ENCODE peak calls at places on chromosomes 13 and 19, in five cellular contexts. C is CD4-positive, alpha-beta memory T cell; E is tibial nerve; R is CD4-positive, CD25-positive, alpha-beta regulatory T cell; K is PC-3. I is an unnamed sample. For H3K4me1, the result is how much of the 10 kb centered on the place peaks cover.

GRCh38 chr13:72983085-72983768 is 75.6 kb upstream of the KLF5 start:
- DNase-seq in C (no peak), E (no peak), R (no peak), K (no peak), I (no peak)

GRCh38 chr19:35315883-35316282 is 13.1 kb upstream of the CD22 start:
- DNase-seq in C (no peak), E (no peak), R (no peak), K (no peak), I (no peak)

GRCh38 chr19:16676101-16676798 is 15.3 kb downstream of the TMEM38A start:
- DNase-seq in C (no peak), E (no peak), R (no peak), K (no peak), I (no peak)

GRCh38 chr13:37492741-37493514 is 105.6 kb downstream of the POSTN start:
- DNase-seq in C (no peak), E (no peak), R (no peak), K (no peak), I (no peak)

GRCh38 chr19:19259741-19260140 is 13.4 kb downstream of the TM6SF2 start:
- DNase-seq in C (no peak), E (no peak), R (no peak), K (peak), I (no peak)

GRCh38 chr19:21569497-21569870 is 64.1 kb downstream of the ZNF429 start:
- DNase-seq in C (no peak), E (no peak), R (no peak), K (no peak), I (no peak)

GRCh38 chr19:49549045-49549444 is 21.2 kb downstream of the RCN3 start:
- DNase-seq in C (no peak), E (no peak), R (no peak), K (no peak), I (no peak)

GRCh38 chr13:104592127-104592526 is 1525.9 kb upstream of the SLC10A2 start:
- DNase-seq in C (no peak), E (no peak), R (no peak), K (peak), I (no peak)

GRCh38 chr13:72181661-72182060 is 314.7 kb upstream of the DACH1 start:
- DNase-seq in C (no peak), E (no peak), R (no peak), K (no peak), I (no peak)

GRCh38 chr19:52592301-52592700 is 22.2 kb downstream of the ZNF701 start:
- DNase-seq in C (no peak), E (no peak), R (no peak), K (no peak), I (no peak)

GRCh38 chr13:34627499-34627898 is 314.6 kb upstream of the NBEA start:
- DNase-seq in C (no peak), E (no peak), R (no peak), K (no peak), I (no peak)

GRCh38 chr19:16062789-16063188 is 13.5 kb upstream of the TPM4 start:
- DNase-seq in C (peak), E (no peak), R (peak), K (peak), I (peak)

GRCh38 chr19:36488816-36489138 is 584 bp downstream of the ZNF566 start:
- DNase-seq in C (no peak), E (no peak), R (no peak), K (peak), I (no peak)

GRCh38 chr13:76463314-76463713 is 422.9 kb downstream of the KCTD12 start:
- DNase-seq in C (no peak), E (no peak), R (no peak), K (peak), I (no peak)

GRCh38 chr13:64248371-64249065 is 2832.9 kb upstream of the PCDH20 start:
- DNase-seq in C (no peak), E (no peak), R (no peak), K (no peak), I (no peak)

GRCh38 chr13:40974460-40975407 is 44.4 kb downstream of the ELF1 start:
- DNase-seq in C (peak), E (no peak), R (peak), K (peak), I (no peak)

GRCh38 chr19:2034729-2035589 is 16.1 kb downstream of the MKNK2 start:
- DNase-seq in C (peak), E (peak), R (peak), K (peak), I (peak)

GRCh38 chr19:33815410-33816340 is 19.0 kb downstream of the KCTD15 start:
- DNase-seq in C (no peak), E (no peak), R (no peak), K (peak), I (no peak)

GRCh38 chr13:22062478-22063205 is 391.8 kb downstream of the FGF9 start:
- DNase-seq in C (no peak), E (no peak), R (no peak), K (no peak), I (no peak)

GRCh38 chr13:52782486-52783448 is 43.1 kb upstream of the CNMD start:
- DNase-seq in C (no peak), E (no peak), R (no peak), K (no peak), I (no peak)

GRCh38 chr13:77430377-77430951 is 103.6 kb upstream of the MYCBP2 start:
- DNase-seq in C (no peak), E (no peak), R (no peak), K (no peak), I (no peak)

GRCh38 chr13:63731896-63732295 is 2316.2 kb upstream of the PCDH20 start:
- DNase-seq in C (no peak), E (no peak), R (no peak), K (no peak), I (no peak)

GRCh38 chr19:15265849-15266248 is 33.6 kb upstream of the EPHX3 start:
- DNase-seq in C (no peak), E (peak), R (no peak), K (peak), I (peak)

GRCh38 chr19:3949997-3950859 is 17.4 kb downstream of the NMRK2 start:
- DNase-seq in C (no peak), E (no peak), R (no peak), K (no peak), I (no peak)

GRCh38 chr19:48674921-48675824 is 2.4 kb upstream of the NTN5 start:
- DNase-seq in C (peak), E (peak), R (peak), K (peak), I (peak)

GRCh38 chr13:28408235-28408848 is 86.6 kb downstream of the FLT1 start:
- DNase-seq in C (no peak), E (no peak), R (no peak), K (no peak), I (peak)

GRCh38 chr13:31793246-31793645 is 53.9 kb downstream of the RXFP2 start:
- DNase-seq in C (no peak), E (no peak), R (no peak), K (peak), I (no peak)

GRCh38 chr13:87459419-87459818 is 211.8 kb upstream of the SLITRK5 start:
- DNase-seq in C (no peak), E (no peak), R (no peak), K (no peak), I (no peak)

GRCh38 chr13:75481176-75482069 is 546 bp downstream of the TBC1D4 start:
- DNase-seq in C (peak), E (no peak), R (peak), K (peak), I (peak)

GRCh38 chr13:85896516-85897450 is 97.6 kb upstream of the SLITRK6 start:
- DNase-seq in C (no peak), E (no peak), R (no peak), K (peak), I (no peak)

DNA sequence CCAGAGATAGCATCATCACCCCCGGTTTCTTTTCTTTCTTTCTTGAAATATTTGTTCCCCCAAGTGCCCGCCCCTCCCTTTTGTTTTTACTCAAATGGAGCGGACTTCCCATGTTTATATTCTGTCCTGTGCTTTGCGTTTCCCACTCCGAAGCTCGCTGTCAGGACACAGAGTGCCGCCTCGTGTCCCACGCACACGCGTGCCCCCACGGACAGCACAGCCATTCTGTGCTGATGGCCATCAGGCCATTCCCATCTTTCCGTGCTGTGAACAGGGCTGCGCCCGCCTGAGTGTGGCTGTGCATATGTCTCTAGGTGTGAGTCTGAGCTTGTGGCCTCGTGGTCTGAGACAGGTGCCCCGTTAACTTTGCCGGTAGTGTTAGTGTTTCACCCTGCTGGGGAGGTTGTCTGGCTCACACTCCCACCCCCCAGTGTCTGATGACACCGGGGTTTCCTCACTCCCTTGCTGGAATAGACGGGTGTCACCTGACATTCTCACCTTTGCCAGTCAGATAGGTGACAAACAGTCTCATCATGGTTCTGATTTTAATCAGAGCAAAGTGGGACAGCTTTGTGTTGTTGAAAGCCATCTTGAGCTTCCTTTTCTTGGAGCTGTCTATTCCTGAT is 6.9 kb downstream of the PAK4 start:
- DNase-seq in C (no peak), E (no peak), R (no peak), K (no peak), I (no peak)
- H3K4me1 ChIP-seq in C (under half), E (half or more), R (under half), K (under half), I (half or more)

GRCh38 chr19:13841339-13842293 is 35.3 kb upstream of the NANOS3 start:
- DNase-seq in C (peak), E (no peak), R (peak), K (peak), I (peak)

GRCh38 chr19:13846533-13847032 is 30.4 kb upstream of the NANOS3 start:
- DNase-seq in C (peak), E (peak), R (peak), K (peak), I (peak)

GRCh38 chr19:13842294-13843103 is 34.4 kb upstream of the NANOS3 start:
- DNase-seq in C (peak), E (peak), R (peak), K (peak), I (peak)

GRCh38 chr19:13843104-13843921 is 33.6 kb upstream of the NANOS3 start:
- DNase-seq in C (peak), E (no peak), R (no peak), K (peak), I (peak)

GRCh38 chr19:13844130-13844631 is 32.8 kb upstream of the NANOS3 start:
- DNase-seq in C (no peak), E (no peak), R (no peak), K (no peak), I (no peak)
- H3K4me1 ChIP-seq in C (half or more), E (half or more), R (half or more), K (half or more), I (half or more)

GRCh38 chr19:8501968-8502367 is 472 bp downstream of the PRAM1 start:
- DNase-seq in C (no peak), E (no peak), R (no peak), K (no peak), I (peak)

GRCh38 chr19:8504171-8504570 is 1.7 kb upstream of the PRAM1 start:
- DNase-seq in C (no peak), E (no peak), R (no peak), K (no peak), I (no peak)

GRCh38 chr19:8501547-8501946 is 893 bp downstream of the PRAM1 start:
- DNase-seq in C (no peak), E (no peak), R (no peak), K (no peak), I (no peak)

GRCh38 chr19:8505680-8506401 is 3.4 kb upstream of the PRAM1 start:
- DNase-seq in C (peak), E (peak), R (peak), K (peak), I (peak)

DNA sequence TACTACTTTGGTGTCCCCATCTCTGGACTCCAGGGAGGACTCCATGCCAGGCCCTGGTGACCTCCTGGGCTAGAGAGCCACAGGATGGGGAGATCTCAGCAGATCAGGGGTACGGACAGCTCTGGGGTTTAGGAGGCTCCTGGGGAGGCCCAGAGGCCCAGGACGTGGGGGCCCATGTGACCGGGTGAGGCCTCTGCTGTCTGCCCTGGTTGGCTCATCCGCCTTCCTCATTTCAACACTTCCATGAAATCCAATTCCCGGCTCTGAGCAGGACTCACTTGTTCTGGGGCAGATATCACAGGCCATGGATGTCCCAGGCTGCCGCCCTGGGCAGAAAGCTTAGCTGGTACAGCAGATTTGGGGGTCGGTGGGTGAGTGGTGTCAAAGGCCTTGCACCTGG is 1.1 kb upstream of the PRAM1 start:
- DNase-seq in C (no peak), E (no peak), R (no peak), K (no peak), I (peak)
- H3K4me1 ChIP-seq in C (under half), E (under half), R (under half), K (under half), I (under half)

GRCh38 chr13:98537306-98537705 is 39.6 kb downstream of the STK24 start:
- DNase-seq in C (no peak), E (no peak), R (no peak), K (no peak), I (peak)
- H3K4me1 ChIP-seq in C (half or more), E (under half), R (half or more), K (under half), I (half or more)

GRCh38 chr19:45250216-45250831 is 747 bp upstream of the MARK4 start:
- DNase-seq in C (no peak), E (no peak), R (no peak), K (no peak), I (peak)
- H3K4me1 ChIP-seq in C (under half), E (under half), R (under half), K (under half), I (half or more)

GRCh38 chr13:110832531-110832930 is 82.3 kb downstream of the ANKRD10 start:
- DNase-seq in C (no peak), E (no peak), R (no peak), K (no peak), I (no peak)
- H3K4me1 ChIP-seq in C (under half), E (under half), R (under half), K (under half), I (under half)

DNA sequence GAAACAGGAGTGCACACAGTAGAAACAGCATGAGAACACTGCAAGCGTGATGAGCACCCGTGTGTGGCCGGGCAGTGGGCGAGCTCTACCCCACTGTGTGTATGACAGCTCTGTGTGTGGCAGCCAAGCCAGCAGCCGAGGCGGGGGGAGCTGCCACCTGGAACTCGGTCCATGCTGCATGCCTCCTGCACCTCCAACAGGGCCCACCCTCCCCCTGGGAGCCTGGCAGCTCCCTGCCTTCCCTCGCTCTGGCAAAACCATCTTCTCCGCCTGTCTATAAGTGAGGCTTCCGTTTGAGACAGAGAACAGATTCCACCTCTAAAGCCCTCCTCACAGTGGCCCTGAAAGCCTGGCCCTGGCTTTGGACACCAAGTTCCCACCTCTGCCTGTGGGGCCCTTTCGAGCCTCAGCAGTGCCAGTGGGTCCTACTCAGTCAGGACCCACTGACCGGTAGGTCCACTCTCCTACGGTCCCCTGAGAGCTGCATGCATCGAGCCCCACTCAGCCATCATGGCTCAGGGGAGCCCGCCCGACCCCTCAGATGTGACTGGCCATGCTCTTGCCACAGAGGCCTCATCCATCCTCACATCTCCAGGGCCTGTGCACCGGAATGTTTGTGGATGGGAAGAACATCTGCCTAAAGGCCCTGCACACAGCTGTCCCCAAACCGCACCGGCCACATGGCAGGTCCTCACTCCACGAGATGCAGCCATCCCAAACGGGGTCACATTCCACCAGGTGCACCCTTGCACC is 52.4 kb upstream of the C13orf46 start:
- DNase-seq in C (no peak), E (no peak), R (no peak), K (no peak), I (no peak)
- H3K4me1 ChIP-seq in C (under half), E (under half), R (under half), K (under half), I (under half)

GRCh38 chr13:48186722-48187121 is 46.3 kb upstream of the ITM2B start:
- DNase-seq in C (no peak), E (no peak), R (no peak), K (no peak), I (no peak)
- H3K4me1 ChIP-seq in C (half or more), E (under half), R (half or more), K (under half), I (under half)

DNA sequence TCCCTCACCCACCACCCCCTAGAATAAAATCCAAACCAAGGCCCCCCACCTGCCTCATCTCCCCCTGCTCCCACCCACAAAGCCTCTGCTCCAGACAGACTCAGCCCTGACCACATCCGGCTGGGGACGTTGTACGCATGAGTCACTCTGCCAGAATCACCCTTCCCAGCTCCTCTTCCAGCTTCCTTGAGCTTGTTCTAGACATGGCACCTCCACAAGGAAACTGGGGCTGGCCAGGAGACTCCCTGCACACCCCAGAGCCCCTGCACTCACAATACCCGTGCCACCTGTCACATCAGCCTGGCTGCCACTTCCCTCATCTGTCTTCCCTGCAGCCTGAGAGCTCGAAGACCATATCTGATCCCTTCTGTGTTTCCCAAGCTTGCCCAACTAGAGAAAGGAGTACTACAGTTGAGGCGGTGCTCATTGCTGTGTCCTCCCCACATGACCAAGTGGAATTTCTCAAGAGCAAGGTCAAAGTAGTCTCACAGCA is 9.7 kb downstream of the DEDD2 start:
- DNase-seq in C (no peak), E (no peak), R (no peak), K (peak), I (peak)
- H3K4me1 ChIP-seq in C (half or more), E (under half), R (half or more), K (under half), I (under half)

I was measured in upper lobe of left lung.